ENCODE peak calls at places on chromosome 4, in nine cellular contexts. O is central memory CD4-positive, alpha-beta T cell; F is Right ventricle myocardium superior; M is breast epithelium; P is iris pigment epithelial cell; L is RCC 7860; T is K562; Y is NCI-H1417; C is HCEC 1CT. W is an unnamed sample.

GRCh38 chr4:17494258-17494657 is 17.6 kb downstream of the QDPR start:
- DNase-seq in O (no peak), T (peak; percentile 55), L (peak; percentile 74), P (peak; percentile 76), Y (no peak), M (no peak), F (no peak), C (peak; percentile 68), W (peak; percentile 77)

GRCh38 chr4:108963910-108964309 is 201.1 kb upstream of the ETNPPL start:
- DNase-seq in L (no peak), O (no peak), Y (no peak), T (no peak), F (no peak), C (no peak), P (no peak), M (no peak), W (no peak)

GRCh38 chr4:53863163-53863562 is 201.2 kb downstream of the CHIC2 start:
- DNase-seq in C (no peak), P (no peak), F (peak; percentile 42), Y (no peak), T (no peak), O (no peak), L (no peak), M (no peak), W (no peak)

GRCh38 chr4:109211671-109212070 is 90.8 kb downstream of the COL25A1 start:
- DNase-seq in T (no peak), F (no peak), Y (no peak), P (peak; percentile 69), M (no peak), O (no peak), L (no peak), C (peak; percentile 15), W (no peak)

GRCh38 chr4:172596206-172596605 is 572.4 kb upstream of the GALNT7 start:
- DNase-seq in F (no peak), M (no peak), L (no peak), Y (peak; percentile 6), P (no peak), T (no peak), O (no peak), C (no peak), W (no peak)

GRCh38 chr4:112514449-112515277 is 1.3 kb downstream of the NEUROG2 start:
- DNase-seq in Y (peak; percentile 67), C (no peak), P (peak; percentile 11), F (no peak), O (no peak), M (no peak), L (no peak), T (no peak), W (no peak)

GRCh38 chr4:8058031-8058479 is 100.6 kb downstream of the ABLIM2 start:
- DNase-seq in F (no peak), M (no peak), L (no peak), T (no peak), C (no peak), P (no peak), O (no peak), Y (no peak), W (no peak)

GRCh38 chr4:177726111-177726510 is 283.9 kb upstream of the AGA start:
- DNase-seq in T (no peak), M (no peak), L (peak; percentile 5), C (no peak), P (peak; percentile 2), Y (no peak), F (no peak), O (no peak), W (peak; percentile 29)

GRCh38 chr4:31458813-31459212 is 738.6 kb downstream of the PCDH7 start:
- DNase-seq in L (no peak), P (peak; percentile 3), M (no peak), O (no peak), C (no peak), F (no peak), T (no peak), Y (no peak), W (no peak)

GRCh38 chr4:124277691-124278090 is 434.8 kb downstream of the ANKRD50 start:
- DNase-seq in T (no peak), Y (no peak), F (no peak), O (no peak), P (no peak), C (no peak), L (no peak), M (no peak), W (no peak)

GRCh38 chr4:6855692-6856297 is 53.8 kb upstream of the TBC1D14 start:
- DNase-seq in L (no peak), C (peak; percentile 71), T (no peak), F (no peak), M (no peak), Y (peak; percentile 78), O (peak; percentile 43), P (peak; percentile 91), W (no peak)

GRCh38 chr4:143431526-143432257 is 81.8 kb upstream of the SMARCA5 start:
- DNase-seq in T (no peak), C (no peak), Y (no peak), F (no peak), L (no peak), M (no peak), O (no peak), P (no peak), W (no peak)

GRCh38 chr4:110926841-110927400 is 304.0 kb upstream of the PITX2 start:
- DNase-seq in O (no peak), F (no peak), T (no peak), C (no peak), M (no peak), Y (no peak), L (no peak), P (no peak), W (no peak)

GRCh38 chr4:28469886-28470285 is 1609.2 kb downstream of the STIM2 start:
- DNase-seq in L (no peak), Y (no peak), M (no peak), C (peak; percentile 9), O (no peak), T (no peak), F (no peak), P (peak; percentile 69), W (no peak)

GRCh38 chr4:6472387-6473263 is at the start of gene PPP2R2C:
- DNase-seq in F (no peak), P (no peak), T (peak; percentile 72), L (no peak), O (no peak), M (no peak), Y (peak; percentile 59), C (no peak), W (no peak)

GRCh38 chr4:109294468-109295020 is 7.9 kb downstream of the COL25A1 start:
- DNase-seq in F (no peak), P (peak; percentile 77), M (no peak), T (no peak), L (no peak), Y (no peak), C (peak; percentile 44), O (no peak), W (no peak)

GRCh38 chr4:18844726-18845125 is 823.2 kb upstream of the LCORL start:
- DNase-seq in Y (no peak), P (peak; percentile 25), C (no peak), T (no peak), F (no peak), M (no peak), L (no peak), O (no peak), W (peak; percentile 7)

GRCh38 chr4:173301518-173302201 is 32.5 kb downstream of the HMGB2 start:
- DNase-seq in C (peak; percentile 37), T (peak; percentile 18), Y (peak; percentile 53), L (peak; percentile 67), M (no peak), O (no peak), F (no peak), P (peak; percentile 53), W (peak; percentile 12)

GRCh38 chr4:54224960-54225670 is 4.0 kb upstream of the PDGFRA start:
- DNase-seq in F (no peak), C (no peak), P (no peak), M (no peak), Y (no peak), L (no peak), T (no peak), O (no peak), W (no peak)

GRCh38 chr4:126051709-126052424 is 737.1 kb downstream of the FAT4 start:
- DNase-seq in C (peak; percentile 67), Y (no peak), P (peak; percentile 91), T (no peak), M (no peak), F (no peak), O (no peak), L (no peak), W (peak; percentile 4)

GRCh38 chr4:138005486-138005885 is 236.7 kb downstream of the SLC7A11 start:
- DNase-seq in L (no peak), T (no peak), O (no peak), P (peak; percentile 14), C (no peak), F (no peak), Y (no peak), M (no peak), W (no peak)

GRCh38 chr4:140884431-140885058 is 128.4 kb upstream of the TBC1D9 start:
- DNase-seq in Y (peak; percentile 78), T (peak; percentile 29), O (no peak), L (peak; percentile 39), P (peak; percentile 75), C (peak; percentile 39), M (no peak), F (no peak), W (peak; percentile 4)

GRCh38 chr4:43282534-43282933 is 390.0 kb downstream of the GRXCR1 start:
- DNase-seq in P (no peak), C (no peak), O (no peak), F (no peak), Y (no peak), M (no peak), T (no peak), L (no peak), W (no peak)

GRCh38 chr4:109296545-109296944 is 5.9 kb downstream of the COL25A1 start:
- DNase-seq in T (no peak), P (peak; percentile 51), L (no peak), O (no peak), M (no peak), C (peak; percentile 17), Y (no peak), F (no peak), W (no peak)

GRCh38 chr4:127505203-127505602 is 127.6 kb upstream of the INTU start:
- DNase-seq in M (no peak), Y (no peak), F (no peak), L (no peak), P (peak; percentile 83), C (peak; percentile 24), O (no peak), T (no peak), W (peak; percentile 9)

GRCh38 chr4:29970626-29971025 is 749.5 kb upstream of the PCDH7 start:
- DNase-seq in L (no peak), P (peak; percentile 9), M (no peak), Y (peak; percentile 5), O (no peak), C (no peak), T (no peak), F (no peak), W (no peak)

GRCh38 chr4:130738233-130738632 is 1642.3 kb downstream of the C4orf33 start:
- DNase-seq in L (no peak), T (no peak), F (no peak), C (no peak), P (no peak), O (no peak), M (peak; percentile 47), Y (no peak), W (no peak)

GRCh38 chr4:3312362-3312761 is 19.5 kb downstream of the RGS12 start:
- DNase-seq in O (no peak), T (no peak), C (no peak), M (no peak), L (no peak), P (no peak), Y (no peak), F (peak; percentile 3), W (no peak)